ENCODE peak calls at places on chromosomes 4 and X, in five cellular contexts. J is EH; E is foreskin fibroblast; C is M059J; V is activated CD4-positive, CD25-positive, alpha-beta regulatory T cell treated with anti-CD3 and anti-CD28 coated beads, Interleukin-2, amount 50 U/mL, for 72 hours. Y is an unnamed sample.
A peak's percentile ranks its signal among the peaks of the same experiment; 100 is the strongest.

GRCh38 chr4:145557720-145558119 is 61.5 kb upstream of the MMAA start:
- DNase-seq in J (peak; percentile 73), E (peak; percentile 47), C (peak; percentile 69), V (no peak), Y (peak; percentile 87)

GRCh38 chrX:6693051-6693450 is 158.1 kb upstream of the VCX3A start:
- DNase-seq in J (no peak), E (no peak), C (no peak), V (no peak), Y (no peak)

GRCh38 chr4:78039678-78040077 is 17.4 kb upstream of the FRAS1 start:
- DNase-seq in J (no peak), E (no peak), C (no peak), V (no peak), Y (no peak)

GRCh38 chrX:130001893-130002292 is 19.5 kb downstream of the BCORL1 start:
- DNase-seq in J (no peak), E (no peak), C (no peak), V (no peak), Y (no peak)

GRCh38 chrX:44344194-44344593 is 722 bp upstream of the EFHC2 start:
- DNase-seq in J (no peak), E (no peak), C (no peak), V (peak; percentile 34), Y (no peak)

GRCh38 chr4:59936566-59936965 is 1263.6 kb upstream of the ADGRL3 start:
- DNase-seq in J (no peak), E (no peak), C (no peak), V (no peak), Y (no peak)

GRCh38 chr4:17763931-17764330 is 17.5 kb downstream of the FAM184B start:
- DNase-seq in J (no peak), E (no peak), C (no peak), V (no peak), Y (no peak)

GRCh38 chrX:48045410-48046311 is 25.8 kb downstream of the ZNF630 start:
- DNase-seq in J (peak; percentile 25), E (no peak), C (peak; percentile 79), V (no peak), Y (peak; percentile 75)

GRCh38 chr4:95388911-95389310 is 159.9 kb downstream of the UNC5C start:
- DNase-seq in J (no peak), E (no peak), C (no peak), V (no peak), Y (no peak)

GRCh38 chrX:152819732-152820131 is 10.8 kb downstream of the CETN2 start:
- DNase-seq in J (peak; percentile 35), E (peak; percentile 45), C (peak; percentile 73), V (no peak), Y (no peak)

Y was measured in dermis blood vessel endothelial cell.